ENCODE peak calls at places on chromosomes 16 and 17, in eight cellular contexts. Q is occipital lobe, L is cerebellum, T is DMS153, J is Peyer's patch, F is NCI-H774, B is dermis blood vessel endothelial cell, K is omental fat pad. E is an unnamed sample.
A peak's percentile ranks its signal among the peaks of the same experiment; 100 is the strongest.

GRCh38 chr17:16491703-16492612 is at the start of gene LRRC75A:
- DNase-seq in Q (no peak), J (peak; percentile 68), F (peak; percentile 1), B (peak; percentile 33), L (peak; percentile 51), T (no peak), K (no peak), E (peak; percentile 37)

GRCh38 chr17:13597723-13598347 is 3.9 kb downstream of the HS3ST3A1 start:
- DNase-seq in J (peak; percentile 60), B (peak; percentile 64), F (peak; percentile 7), T (no peak), L (peak; percentile 23), K (no peak), Q (no peak), E (no peak)

GRCh38 chr16:3825103-3825502 is 55.4 kb downstream of the CREBBP start:
- DNase-seq in Q (no peak), K (no peak), T (no peak), L (no peak), J (no peak), F (no peak), B (no peak), E (no peak)

GRCh38 chr16:27515874-27516353 is 33.8 kb downstream of the GTF3C1 start:
- DNase-seq in B (peak; percentile 62), T (no peak), J (no peak), K (no peak), L (no peak), Q (no peak), F (no peak), E (no peak)

GRCh38 chr17:48814504-48814903 is 2.5 kb downstream of the TTLL6 start:
- DNase-seq in J (peak; percentile 83), Q (no peak), L (no peak), B (peak; percentile 76), T (no peak), K (no peak), F (peak; percentile 50), E (peak; percentile 40)

GRCh38 chr17:80920406-80920805 is 71.2 kb upstream of the CHMP6 start:
- DNase-seq in B (no peak), Q (no peak), K (peak; percentile 13), F (no peak), T (no peak), L (no peak), J (no peak), E (no peak)

GRCh38 chr17:43995150-43995471 is 9.3 kb upstream of the NAGS start:
- DNase-seq in J (no peak), T (no peak), L (no peak), K (no peak), F (no peak), B (no peak), Q (no peak), E (no peak)

GRCh38 chr16:11976850-11977205 is 294 bp downstream of the SNX29 start:
- DNase-seq in J (no peak), T (no peak), Q (no peak), L (no peak), B (peak; percentile 7), K (no peak), F (no peak), E (no peak)

GRCh38 chr17:80277751-80278671 is 17.4 kb downstream of the RNF213 start:
- DNase-seq in T (no peak), F (no peak), J (no peak), B (peak; percentile 37), K (no peak), Q (no peak), L (no peak), E (no peak)

GRCh38 chr16:56637814-56638750 is at the start of gene MT1A:
- DNase-seq in F (peak; percentile 16), J (peak; percentile 82), L (peak; percentile 23), Q (peak; percentile 41), B (peak; percentile 58), T (no peak), K (no peak), E (no peak)

GRCh38 chr17:77174928-77175720 is 34.4 kb downstream of the SEC14L1 start:
- DNase-seq in K (no peak), B (peak; percentile 90), T (no peak), Q (no peak), J (no peak), F (no peak), L (no peak), E (no peak)

E was measured in natural killer cell.